ENCODE peak calls at places on chromosomes 6 and 20, in five cellular contexts. L is activated T-helper 9 cell treated with anti-CD3 and anti-CD28 coated beads, Interleukin-2, amount 50 U/mL, for 16 hours; P is HCEC 1CT; T is D721Med; O is MV-4-11. Y is an unnamed sample.

GRCh38 chr6:161242779-161243693 is 30.8 kb downstream of the AGPAT4 start:
- DNase-seq in T (no peak), P (no peak), L (no peak), O (peak; percentile 86), Y (no peak)

GRCh38 chr20:4488407-4489339 is 233.0 kb upstream of the PRND start:
- DNase-seq in T (no peak), P (peak; percentile 90), O (no peak), L (no peak), Y (no peak)

GRCh38 chr20:63178445-63178818 is 37.5 kb downstream of the YTHDF1 start:
- DNase-seq in T (no peak), L (no peak), P (no peak), O (no peak), Y (no peak)

GRCh38 chr20:49901588-49901987 is 13.7 kb downstream of the SPATA2 start:
- DNase-seq in O (no peak), L (no peak), P (no peak), T (no peak), Y (no peak)

GRCh38 chr6:38722037-38722436 is 6.9 kb downstream of the DNAH8 start:
- DNase-seq in O (no peak), L (no peak), P (no peak), T (no peak), Y (no peak)

GRCh38 chr6:34423254-34423653 is 2.6 kb downstream of the RPS10 start:
- DNase-seq in P (peak; percentile 27), L (no peak), O (no peak), T (no peak), Y (no peak)

GRCh38 chr20:433300-433975 is 25.3 kb downstream of the RBCK1 start:
- DNase-seq in T (no peak), P (peak; percentile 8), O (peak; percentile 25), L (peak; percentile 60), Y (no peak)

GRCh38 chr6:14910692-14911547 is 334.9 kb upstream of the JARID2 start:
- DNase-seq in L (no peak), T (no peak), P (peak; percentile 31), O (peak; percentile 100), Y (peak; percentile 46)

GRCh38 chr6:51855310-51856082 is 231.9 kb downstream of the PKHD1 start:
- DNase-seq in O (peak; percentile 62), T (peak; percentile 37), P (peak; percentile 5), L (no peak), Y (peak; percentile 88)

GRCh38 chr6:135212935-135213334 is 31.8 kb downstream of the MYB start:
- DNase-seq in T (no peak), L (no peak), P (peak; percentile 73), O (no peak), Y (no peak)